ENCODE peak calls at places on chromosomes 11 and 22, in seven cellular contexts. N is lower lobe of right lung, Y is astrocyte of the spinal cord, O is cardiac muscle cell, S is neural crest cell, A is GM10248, C is Panc1. L is an unnamed sample.
A peak's percentile ranks its signal among the peaks of the same experiment; 100 is the strongest.

GRCh38 chr11:83816572-83817187 is 530.5 kb upstream of the CCDC90B start:
- DNase-seq in N (no peak), Y (peak; percentile 33), O (peak; percentile 41), S (no peak), A (peak; percentile 14), C (no peak), L (no peak)

GRCh38 chr11:32088117-32088941 is 2.5 kb upstream of the RCN1 start:
- DNase-seq in N (no peak), Y (peak; percentile 95), O (peak; percentile 98), S (no peak), A (no peak), C (no peak), L (peak; percentile 40)

GRCh38 chr11:15197696-15198095 is 83.0 kb downstream of the INSC start:
- DNase-seq in N (no peak), Y (no peak), O (no peak), S (no peak), A (no peak), C (no peak), L (no peak)

GRCh38 chr11:100681064-100681502 is 6.0 kb upstream of the ARHGAP42 start:
- DNase-seq in N (peak; percentile 79), Y (peak; percentile 73), O (peak; percentile 22), S (no peak), A (peak; percentile 88), C (no peak), L (peak; percentile 86)

GRCh38 chr11:107851704-107852315 is 6.8 kb downstream of the SLC35F2 start:
- DNase-seq in N (no peak), Y (no peak), O (no peak), S (no peak), A (no peak), C (no peak), L (no peak)

GRCh38 chr11:57473208-57473930 is 13.0 kb downstream of the RTN4RL2 start:
- DNase-seq in N (no peak), Y (no peak), O (no peak), S (no peak), A (no peak), C (no peak), L (no peak)

GRCh38 chr22:27474112-27474571 is 327.4 kb downstream of the MN1 start:
- DNase-seq in N (no peak), Y (peak; percentile 80), O (no peak), S (no peak), A (no peak), C (no peak), L (no peak)

GRCh38 chr11:59761985-59762384 is 6.8 kb downstream of the STX3 start:
- DNase-seq in N (no peak), Y (no peak), O (no peak), S (no peak), A (no peak), C (no peak), L (no peak)

GRCh38 chr11:8533332-8533731 is 60.7 kb downstream of the STK33 start:
- DNase-seq in N (no peak), Y (no peak), O (no peak), S (no peak), A (peak; percentile 43), C (no peak), L (peak; percentile 29)

GRCh38 chr11:12131943-12132789 is 21.8 kb downstream of the MICAL2 start:
- DNase-seq in N (no peak), Y (no peak), O (no peak), S (no peak), A (no peak), C (no peak), L (no peak)

GRCh38 chr11:125407046-125407445 is 89.0 kb downstream of the FEZ1 start:
- DNase-seq in N (no peak), Y (no peak), O (no peak), S (no peak), A (no peak), C (no peak), L (no peak)

GRCh38 chr22:33504941-33505647 is 415.2 kb downstream of the LARGE1 start:
- DNase-seq in N (no peak), Y (no peak), O (no peak), S (no peak), A (no peak), C (no peak), L (no peak)

GRCh38 chr11:65884716-65885092 is 3.6 kb downstream of the FIBP start:
- DNase-seq in N (peak; percentile 85), Y (peak; percentile 70), O (peak; percentile 82), S (peak; percentile 81), A (peak; percentile 88), C (no peak), L (peak; percentile 88)

GRCh38 chr11:2534957-2535672 is 90.3 kb downstream of the KCNQ1 start:
- DNase-seq in N (peak; percentile 30), Y (no peak), O (no peak), S (no peak), A (no peak), C (no peak), L (no peak)

GRCh38 chr11:103537904-103538502 is 428.8 kb downstream of the DYNC2H1 start:
- DNase-seq in N (no peak), Y (peak; percentile 42), O (peak; percentile 72), S (no peak), A (no peak), C (no peak), L (peak; percentile 7)

GRCh38 chr11:8826901-8827560 is 84.0 kb upstream of the AKIP1 start:
- DNase-seq in N (no peak), Y (no peak), O (peak; percentile 15), S (no peak), A (no peak), C (no peak), L (no peak)

GRCh38 chr11:12087075-12087775 is 23.2 kb upstream of the MICAL2 start:
- DNase-seq in N (peak; percentile 68), Y (peak; percentile 79), O (peak; percentile 51), S (no peak), A (no peak), C (no peak), L (no peak)

GRCh38 chr11:20112291-20113146 is 47.8 kb downstream of the DBX1 start:
- DNase-seq in N (no peak), Y (peak; percentile 98), O (peak; percentile 94), S (no peak), A (no peak), C (peak; percentile 78), L (no peak)

GRCh38 chr22:24289138-24289537 is 18.5 kb downstream of the SPECC1L start:
- DNase-seq in N (no peak), Y (peak; percentile 81), O (peak; percentile 81), S (no peak), A (no peak), C (no peak), L (no peak)

GRCh38 chr22:37571258-37571991 is 8.5 kb downstream of the LGALS2 start:
- DNase-seq in N (no peak), Y (peak; percentile 35), O (no peak), S (no peak), A (no peak), C (no peak), L (no peak)
- TF ChIP-seq CTCF in N (no peak), Y (peak; percentile 34), O (peak; percentile 24), S (no peak), A (no peak), C (no peak), L (no peak)

GRCh38 chr11:10323793-10324170 is 18.9 kb downstream of the ADM start:
- DNase-seq in N (no peak), Y (peak; percentile 63), O (peak; percentile 46), S (no peak), A (no peak), C (no peak), L (no peak)

GRCh38 chr11:10322401-10322800 is 17.5 kb downstream of the ADM start:
- DNase-seq in N (no peak), Y (peak; percentile 30), O (peak; percentile 33), S (no peak), A (no peak), C (no peak), L (no peak)

GRCh38 chr11:10325398-10326079 is 20.7 kb downstream of the ADM start:
- DNase-seq in N (no peak), Y (peak; percentile 96), O (peak; percentile 85), S (no peak), A (no peak), C (no peak), L (no peak)

GRCh38 chr11:10324474-10324873 is 19.6 kb downstream of the ADM start:
- DNase-seq in N (no peak), Y (no peak), O (peak; percentile 27), S (no peak), A (no peak), C (no peak), L (no peak)

DNA sequence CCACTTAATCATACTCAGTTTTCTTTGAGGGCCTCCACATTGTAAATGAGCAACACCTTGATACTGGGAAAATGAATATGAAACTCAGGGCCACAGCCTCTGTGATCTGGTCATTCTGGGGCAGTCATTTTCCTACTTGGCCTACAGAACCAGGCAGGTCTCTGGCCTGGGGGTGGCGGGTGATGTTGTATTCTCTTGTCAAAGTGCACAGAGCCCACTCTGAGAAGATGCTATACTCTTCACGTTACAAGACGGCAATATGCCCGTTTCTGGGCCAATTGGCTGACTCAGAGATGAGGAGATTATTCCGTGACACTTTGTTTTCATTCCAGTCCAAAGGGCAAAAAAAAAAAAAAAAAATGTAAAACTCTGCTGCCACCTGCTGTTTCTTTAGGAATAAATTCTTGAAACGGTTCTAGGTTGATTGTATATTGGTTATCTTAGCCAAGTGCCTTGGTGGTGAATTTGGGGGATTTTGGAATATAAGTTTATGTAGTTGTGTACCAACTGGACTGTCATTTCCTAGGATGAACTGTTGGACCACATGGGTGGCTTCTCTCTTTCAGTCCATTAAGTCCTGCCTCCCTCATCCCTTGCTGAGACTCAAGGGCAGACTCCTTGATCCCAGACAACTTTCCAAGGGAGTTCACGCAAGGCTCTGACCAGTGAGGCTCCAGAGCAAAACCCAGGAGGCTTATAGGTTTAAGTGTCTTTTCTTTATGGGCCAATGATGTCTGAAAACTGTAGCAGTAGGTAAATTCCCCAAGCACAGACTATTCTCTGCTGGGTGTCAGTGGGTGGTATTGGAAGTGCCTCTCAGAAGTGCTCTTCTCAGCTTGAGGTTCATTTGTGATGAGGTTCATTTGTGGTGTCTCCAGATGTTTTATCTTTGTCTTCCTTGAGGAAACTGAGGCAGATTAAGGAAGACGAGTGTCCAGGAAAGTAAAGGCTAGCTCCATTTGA is 18.2 kb downstream of the ADM start:
- DNase-seq in N (no peak), Y (peak; percentile 93), O (peak; percentile 90), S (no peak), A (peak; percentile 51), C (peak; percentile 90), L (peak; percentile 55)
- TF ChIP-seq CTCF in N (peak; percentile 61), Y (peak; percentile 34), O (peak; percentile 46), S (peak; percentile 72), A (peak; percentile 27), C (peak; percentile 83), L (peak; percentile 28)

DNA sequence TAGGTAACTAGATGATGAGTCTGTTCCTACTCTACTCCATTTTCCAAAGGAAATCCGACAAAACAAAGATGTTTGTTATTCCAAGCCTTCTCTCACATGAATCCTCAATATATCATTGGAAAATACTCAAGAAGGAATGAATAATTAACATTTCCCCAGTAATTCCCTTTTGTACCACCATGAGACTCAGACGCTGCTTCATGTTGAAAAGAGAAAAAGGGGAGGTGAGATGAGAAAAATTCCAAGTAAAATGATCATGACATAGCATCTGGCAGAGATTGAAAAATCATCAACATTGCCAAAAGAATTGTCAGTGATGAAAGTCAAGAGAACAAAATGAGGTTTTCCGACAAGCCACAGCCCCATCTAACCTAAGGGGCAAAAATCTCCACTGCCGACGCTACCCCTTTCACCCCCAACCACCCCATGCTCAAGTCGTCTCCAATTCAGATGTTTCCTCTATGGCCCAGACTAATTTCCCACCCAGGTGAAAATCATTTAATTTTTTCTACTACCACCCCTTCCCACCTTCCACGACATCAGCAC is 1.3 kb downstream of the RAB6A start:
- DNase-seq in N (no peak), Y (peak; percentile 45), O (peak; percentile 30), S (no peak), A (no peak), C (no peak), L (no peak)
- TF ChIP-seq CTCF in N (peak; percentile 25), Y (peak; percentile 18), O (peak; percentile 12), S (peak; percentile 41), A (no peak), C (no peak), L (no peak)

GRCh38 chr11:115132829-115133228 is 371.4 kb downstream of the CADM1 start:
- DNase-seq in N (no peak), Y (no peak), O (no peak), S (no peak), A (peak; percentile 46), C (no peak), L (peak; percentile 48)
- TF ChIP-seq CTCF in N (peak; percentile 35), Y (peak; percentile 23), O (no peak), S (peak; percentile 39), A (peak; percentile 33), C (no peak), L (peak; percentile 28)